ENCODE peak calls at places on chromosomes 4 and X, in nine cellular contexts. One of them, this sample, is unnamed.
A peak's percentile ranks its signal among the peaks of the same experiment; 100 is the strongest.

GRCh38 chr4:144646523-144647094 is 653 bp downstream of the HHIP start:
- DNase-seq in HCT116: no peak
- DNase-seq in PC-9: no peak
- DNase-seq in fibroblast of lung: peak; percentile 35
- DNase-seq in IMR-90: no peak
- DNase-seq in H9: peak; percentile 38
- DNase-seq in PC-3: no peak
- DNase-seq in GM23248: peak; percentile 33
- DNase-seq in mesendoderm: peak; percentile 38
- DNase-seq in this sample: no peak

GRCh38 chr4:33067221-33067620 is 2347.1 kb downstream of the PCDH7 start:
- DNase-seq in PC-3: peak; percentile 24
- DNase-seq in PC-9: no peak
- DNase-seq in IMR-90: peak; percentile 18
- DNase-seq in H9: no peak
- DNase-seq in mesendoderm: no peak
- DNase-seq in fibroblast of lung: no peak
- DNase-seq in GM23248: peak; percentile 42
- DNase-seq in HCT116: no peak
- DNase-seq in this sample: no peak

GRCh38 chr4:189035654-189036053 is 896.4 kb downstream of the TRIML1 start:
- DNase-seq in HCT116: no peak
- DNase-seq in GM23248: no peak
- DNase-seq in PC-3: no peak
- DNase-seq in fibroblast of lung: no peak
- DNase-seq in PC-9: no peak
- DNase-seq in mesendoderm: no peak
- DNase-seq in H9: no peak
- DNase-seq in IMR-90: no peak
- DNase-seq in this sample: no peak

GRCh38 chr4:118825799-118826198 is 10.1 kb downstream of the SEC24D start:
- DNase-seq in fibroblast of lung: no peak
- DNase-seq in PC-3: no peak
- DNase-seq in IMR-90: no peak
- DNase-seq in mesendoderm: no peak
- DNase-seq in PC-9: no peak
- DNase-seq in H9: no peak
- DNase-seq in GM23248: no peak
- DNase-seq in HCT116: no peak
- DNase-seq in this sample: no peak

GRCh38 chr4:23680616-23681518 is 209.0 kb downstream of the PPARGC1A start:
- DNase-seq in IMR-90: peak; percentile 8
- DNase-seq in GM23248: peak; percentile 13
- DNase-seq in fibroblast of lung: peak; percentile 63
- DNase-seq in HCT116: no peak
- DNase-seq in H9: no peak
- DNase-seq in mesendoderm: no peak
- DNase-seq in PC-9: no peak
- DNase-seq in PC-3: no peak
- DNase-seq in this sample: peak; percentile 49

GRCh38 chrX:78493180-78493579 is 165.8 kb upstream of the CYSLTR1 start:
- DNase-seq in fibroblast of lung: no peak
- DNase-seq in GM23248: no peak
- DNase-seq in PC-3: no peak
- DNase-seq in PC-9: no peak
- DNase-seq in IMR-90: no peak
- DNase-seq in H9: no peak
- DNase-seq in mesendoderm: no peak
- DNase-seq in HCT116: no peak
- DNase-seq in this sample: no peak

GRCh38 chrX:68876731-68877130 is 47.9 kb downstream of the EFNB1 start:
- DNase-seq in mesendoderm: no peak
- DNase-seq in PC-9: no peak
- DNase-seq in fibroblast of lung: no peak
- DNase-seq in HCT116: no peak
- DNase-seq in PC-3: no peak
- DNase-seq in IMR-90: no peak
- DNase-seq in GM23248: no peak
- DNase-seq in H9: no peak
- DNase-seq in this sample: no peak

GRCh38 chr4:150012851-150013360 is 65.3 kb upstream of the DCLK2 start:
- DNase-seq in mesendoderm: no peak
- DNase-seq in GM23248: peak; percentile 47
- DNase-seq in IMR-90: peak; percentile 37
- DNase-seq in PC-9: no peak
- DNase-seq in fibroblast of lung: no peak
- DNase-seq in H9: no peak
- DNase-seq in HCT116: no peak
- DNase-seq in PC-3: no peak
- DNase-seq in this sample: no peak

GRCh38 chr4:25713812-25714211 is 58.2 kb downstream of the SLC34A2 start:
- DNase-seq in PC-3: no peak
- DNase-seq in fibroblast of lung: no peak
- DNase-seq in mesendoderm: no peak
- DNase-seq in PC-9: no peak
- DNase-seq in GM23248: no peak
- DNase-seq in HCT116: no peak
- DNase-seq in H9: no peak
- DNase-seq in IMR-90: no peak
- DNase-seq in this sample: no peak

GRCh38 chr4:129641179-129641578 is 545.2 kb downstream of the C4orf33 start:
- DNase-seq in PC-3: peak; percentile 67
- DNase-seq in HCT116: peak; percentile 42
- DNase-seq in GM23248: peak; percentile 51
- DNase-seq in H9: peak; percentile 62
- DNase-seq in fibroblast of lung: peak; percentile 34
- DNase-seq in IMR-90: peak; percentile 22
- DNase-seq in mesendoderm: peak; percentile 64
- DNase-seq in PC-9: peak; percentile 29
- DNase-seq in this sample: peak; percentile 16

GRCh38 chr4:36267491-36268254 is 13.7 kb upstream of the DTHD1 start:
- DNase-seq in PC-9: no peak
- DNase-seq in HCT116: no peak
- DNase-seq in IMR-90: no peak
- DNase-seq in H9: no peak
- DNase-seq in GM23248: no peak
- DNase-seq in fibroblast of lung: no peak
- DNase-seq in PC-3: no peak
- DNase-seq in mesendoderm: no peak
- DNase-seq in this sample: no peak

GRCh38 chrX:41302293-41302868 is 31.6 kb upstream of the DDX3X start:
- DNase-seq in H9: no peak
- DNase-seq in HCT116: no peak
- DNase-seq in IMR-90: no peak
- DNase-seq in fibroblast of lung: no peak
- DNase-seq in PC-9: peak; percentile 60
- DNase-seq in GM23248: no peak
- DNase-seq in PC-3: peak; percentile 54
- DNase-seq in mesendoderm: peak; percentile 7
- DNase-seq in this sample: no peak

GRCh38 chrX:153544747-153545146 is 27.3 kb downstream of the ATP2B3 start:
- DNase-seq in HCT116: no peak
- DNase-seq in fibroblast of lung: no peak
- DNase-seq in mesendoderm: no peak
- DNase-seq in GM23248: no peak
- DNase-seq in PC-9: no peak
- DNase-seq in PC-3: no peak
- DNase-seq in H9: no peak
- DNase-seq in IMR-90: no peak
- DNase-seq in this sample: no peak

DNA sequence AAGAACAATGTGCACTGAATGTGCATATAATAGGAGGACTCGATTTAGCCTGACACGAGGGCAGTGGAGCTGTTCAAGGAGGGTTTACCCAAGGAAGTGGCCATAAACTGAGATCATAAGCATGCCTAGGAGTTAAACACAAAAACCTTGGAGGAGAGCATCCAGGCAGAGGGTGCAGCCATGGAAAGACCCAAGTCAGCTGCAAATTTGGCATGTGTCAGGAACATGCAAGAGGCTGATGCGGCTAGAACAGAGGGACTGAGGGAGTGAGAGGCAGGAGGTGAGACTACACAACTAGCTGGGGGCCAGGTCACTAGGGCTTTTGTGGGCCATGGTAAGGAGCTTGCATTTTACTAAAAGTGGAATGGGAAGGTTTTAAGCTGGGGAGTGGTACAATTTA is 55.6 kb downstream of the PRPS1 start:
- DNase-seq in mesendoderm: no peak
- DNase-seq in GM23248: no peak
- DNase-seq in fibroblast of lung: no peak
- DNase-seq in PC-3: no peak
- DNase-seq in H9: no peak
- DNase-seq in PC-9: no peak
- DNase-seq in IMR-90: no peak
- DNase-seq in HCT116: no peak
- DNase-seq in this sample: no peak
- H3K4me2 ChIP-seq in mesendoderm: no peak overlapping the region
- H3K4me2 ChIP-seq in GM23248: no peak overlapping the region
- H3K4me2 ChIP-seq in fibroblast of lung: no peak overlapping the region
- H3K4me2 ChIP-seq in PC-3: no peak overlapping the region
- H3K4me2 ChIP-seq in H9: no peak overlapping the region
- H3K4me2 ChIP-seq in PC-9: no peak overlapping the region
- H3K4me2 ChIP-seq in IMR-90: no peak overlapping the region
- H3K4me2 ChIP-seq in HCT116: no peak overlapping the region
- H3K4me2 ChIP-seq in this sample: no peak overlapping the region

GRCh38 chr4:151331276-151332042 is 6.1 kb upstream of the SH3D19 start:
- DNase-seq in PC-9: peak; percentile 21
- DNase-seq in fibroblast of lung: peak; percentile 72
- DNase-seq in H9: no peak
- DNase-seq in mesendoderm: peak; percentile 31
- DNase-seq in IMR-90: peak; percentile 16
- DNase-seq in HCT116: no peak
- DNase-seq in PC-3: peak; percentile 84
- DNase-seq in GM23248: peak; percentile 35
- DNase-seq in this sample: peak; percentile 74
- H3K4me2 ChIP-seq in PC-9: no peak overlapping the region
- H3K4me2 ChIP-seq in fibroblast of lung: no peak overlapping the region
- H3K4me2 ChIP-seq in H9: no peak overlapping the region
- H3K4me2 ChIP-seq in mesendoderm: no peak overlapping the region
- H3K4me2 ChIP-seq in IMR-90: no peak overlapping the region
- H3K4me2 ChIP-seq in HCT116: peak overlapping the region; percentile 45
- H3K4me2 ChIP-seq in PC-3: peak overlapping the region; percentile 30
- H3K4me2 ChIP-seq in GM23248: no peak overlapping the region
- H3K4me2 ChIP-seq in this sample: peak overlapping the region; percentile 7

GRCh38 chrX:20517565-20517964 is 250.9 kb upstream of the RPS6KA3 start:
- DNase-seq in fibroblast of lung: peak; percentile 73
- DNase-seq in GM23248: peak; percentile 42
- DNase-seq in HCT116: no peak
- DNase-seq in PC-3: no peak
- DNase-seq in IMR-90: peak; percentile 38
- DNase-seq in H9: no peak
- DNase-seq in PC-9: no peak
- DNase-seq in mesendoderm: no peak
- DNase-seq in this sample: peak; percentile 65

GRCh38 chrX:20514358-20514757 is 247.6 kb upstream of the RPS6KA3 start:
- DNase-seq in fibroblast of lung: peak; percentile 88
- DNase-seq in HCT116: peak; percentile 58
- DNase-seq in PC-3: peak; percentile 89
- DNase-seq in H9: no peak
- DNase-seq in PC-9: peak; percentile 9
- DNase-seq in GM23248: peak; percentile 85
- DNase-seq in IMR-90: peak; percentile 83
- DNase-seq in mesendoderm: no peak
- DNase-seq in this sample: peak; percentile 84

GRCh38 chrX:20513185-20513584 is 246.5 kb upstream of the RPS6KA3 start:
- DNase-seq in fibroblast of lung: peak; percentile 49
- DNase-seq in PC-9: no peak
- DNase-seq in IMR-90: no peak
- DNase-seq in H9: no peak
- DNase-seq in mesendoderm: no peak
- DNase-seq in HCT116: no peak
- DNase-seq in PC-3: no peak
- DNase-seq in GM23248: no peak
- DNase-seq in this sample: peak; percentile 30

GRCh38 chrX:20519077-20519617 is 252.4 kb upstream of the RPS6KA3 start:
- DNase-seq in GM23248: no peak
- DNase-seq in HCT116: no peak
- DNase-seq in fibroblast of lung: no peak
- DNase-seq in PC-3: no peak
- DNase-seq in PC-9: no peak
- DNase-seq in mesendoderm: peak; percentile 35
- DNase-seq in H9: no peak
- DNase-seq in IMR-90: no peak
- DNase-seq in this sample: no peak

DNA sequence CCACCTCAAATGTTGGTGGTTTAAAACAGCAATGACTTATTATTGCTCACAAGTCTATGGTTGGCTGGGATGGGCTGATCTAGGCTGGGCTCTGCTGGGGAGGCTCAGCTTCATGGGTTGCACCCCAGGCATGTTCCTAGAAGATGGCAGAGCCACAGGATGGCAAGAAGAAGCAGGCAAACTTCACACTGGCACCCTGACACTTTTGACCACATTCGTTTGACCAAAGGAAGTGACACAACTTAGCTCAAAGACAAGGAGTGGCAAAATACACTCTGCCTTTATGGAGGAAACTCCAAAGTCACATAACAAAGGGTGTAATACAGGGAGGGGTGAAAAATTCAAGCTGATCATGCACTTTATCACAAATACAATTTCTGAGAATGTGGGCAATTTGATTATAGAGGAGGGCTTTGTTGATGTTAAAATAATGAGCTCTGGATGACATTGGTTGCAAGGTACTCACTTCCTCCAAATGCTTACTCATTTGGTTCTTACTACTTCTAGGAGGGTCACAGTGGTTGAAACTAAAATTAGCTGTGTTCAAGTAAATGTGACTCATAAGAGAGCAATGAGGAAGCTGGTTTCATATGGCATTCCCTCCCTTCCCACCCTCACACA is 249.2 kb upstream of the RPS6KA3 start:
- DNase-seq in fibroblast of lung: peak; percentile 96
- DNase-seq in GM23248: peak; percentile 85
- DNase-seq in HCT116: peak; percentile 73
- DNase-seq in PC-3: peak; percentile 90
- DNase-seq in IMR-90: peak; percentile 90
- DNase-seq in H9: no peak
- DNase-seq in PC-9: peak; percentile 8
- DNase-seq in mesendoderm: peak; percentile 77
- DNase-seq in this sample: peak; percentile 96
- H3K4me2 ChIP-seq in fibroblast of lung: peak overlapping the region; percentile 35
- H3K4me2 ChIP-seq in GM23248: peak overlapping the region; percentile 35
- H3K4me2 ChIP-seq in HCT116: peak overlapping the region; percentile 57
- H3K4me2 ChIP-seq in PC-3: peak overlapping the region; percentile 59
- H3K4me2 ChIP-seq in IMR-90: no peak overlapping the region
- H3K4me2 ChIP-seq in H9: no peak overlapping the region
- H3K4me2 ChIP-seq in PC-9: peak overlapping the region; percentile 45
- H3K4me2 ChIP-seq in mesendoderm: no peak overlapping the region
- H3K4me2 ChIP-seq in this sample: peak overlapping the region; percentile 67

DNA sequence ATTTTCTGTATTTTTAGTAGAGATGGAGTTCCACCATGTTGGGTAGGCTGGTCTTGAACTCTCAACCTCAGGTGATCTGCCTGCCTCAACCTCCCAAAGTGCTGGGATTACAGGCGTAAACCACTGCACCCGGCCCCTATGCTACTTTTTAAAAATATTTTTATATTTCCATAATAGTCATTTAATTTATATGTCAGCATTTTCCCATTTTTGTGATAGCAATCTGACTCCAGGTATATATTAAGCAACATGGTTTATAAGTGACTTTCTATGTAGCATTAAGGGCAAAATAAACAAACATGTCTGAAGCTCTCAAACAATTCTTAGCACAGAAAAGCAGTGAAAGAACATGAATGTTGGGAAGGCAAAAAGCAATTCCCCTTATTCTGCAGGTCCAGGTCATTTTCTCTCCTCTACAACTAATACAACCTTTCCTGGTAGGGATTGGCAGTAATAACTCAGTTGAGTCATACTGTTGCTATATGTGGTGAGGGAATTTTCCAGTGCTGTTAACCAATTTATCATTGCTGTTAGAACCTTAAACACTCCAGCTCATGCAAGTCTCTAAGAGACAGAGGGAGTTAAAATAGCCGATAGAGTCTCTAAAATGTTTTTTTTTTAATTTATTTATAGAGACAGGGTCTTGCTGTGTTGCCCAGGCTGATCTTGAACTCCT is 24.0 kb downstream of the SMIM14 start:
- DNase-seq in HCT116: no peak
- DNase-seq in fibroblast of lung: peak; percentile 93
- DNase-seq in PC-9: no peak
- DNase-seq in PC-3: peak; percentile 69
- DNase-seq in H9: no peak
- DNase-seq in GM23248: peak; percentile 84
- DNase-seq in mesendoderm: no peak
- DNase-seq in IMR-90: peak; percentile 87
- DNase-seq in this sample: peak; percentile 92
- H3K4me2 ChIP-seq in HCT116: peak overlapping the region; percentile 32
- H3K4me2 ChIP-seq in fibroblast of lung: no peak overlapping the region
- H3K4me2 ChIP-seq in PC-9: peak overlapping the region; percentile 11
- H3K4me2 ChIP-seq in PC-3: peak overlapping the region; percentile 41
- H3K4me2 ChIP-seq in H9: no peak overlapping the region
- H3K4me2 ChIP-seq in GM23248: peak overlapping the region; percentile 26
- H3K4me2 ChIP-seq in mesendoderm: no peak overlapping the region
- H3K4me2 ChIP-seq in IMR-90: peak overlapping the region; percentile 76
- H3K4me2 ChIP-seq in this sample: no peak overlapping the region

This sample was measured in astrocyte.